ENCODE peak calls at places on chromosomes 12 and 14, in five cellular contexts. U is astrocyte of the spinal cord; Y is fibroblast of lung; G is cardiac muscle cell; T is CD8-positive, alpha-beta memory T cell. C is an unnamed sample.

GRCh38 chr12:16171348-16171747 is 106.1 kb downstream of the SLC15A5 start:
- DNase-seq in G (no peak), Y (no peak), T (no peak), U (no peak), C (no peak)

GRCh38 chr14:104036250-104036649 is 49.2 kb upstream of the ASPG start:
- DNase-seq in G (no peak), Y (no peak), U (no peak), T (no peak), C (no peak)

GRCh38 chr12:73726881-73727280 is 810.8 kb upstream of the ATXN7L3B start:
- DNase-seq in G (no peak), Y (no peak), U (no peak), T (no peak), C (no peak)

GRCh38 chr14:96792581-96792980 is 4.6 kb upstream of the VRK1 start:
- DNase-seq in Y (peak; percentile 65), U (no peak), G (no peak), T (no peak), C (no peak)

GRCh38 chr14:21039059-21039422 is 3.1 kb upstream of the RNASE7 start:
- DNase-seq in G (peak; percentile 94), U (peak; percentile 35), T (no peak), Y (peak; percentile 61), C (peak; percentile 74)

GRCh38 chr12:122981036-122981471 is 573 bp downstream of the ARL6IP4 start:
- DNase-seq in Y (peak; percentile 27), G (peak; percentile 23), U (no peak), T (no peak), C (peak; percentile 81)

GRCh38 chr12:62584619-62585018 is 118.0 kb downstream of the MON2 start:
- DNase-seq in T (no peak), G (no peak), Y (no peak), U (no peak), C (no peak)

GRCh38 chr12:122729583-122730214 is 945 bp downstream of the HCAR1 start:
- DNase-seq in U (no peak), Y (no peak), T (no peak), G (no peak), C (no peak)

GRCh38 chr12:51947597-51947996 is 3.9 kb upstream of the ACVR1B start:
- DNase-seq in T (no peak), U (no peak), G (no peak), Y (no peak), C (no peak)

GRCh38 chr14:95858893-95859292 is 17.7 kb upstream of the TUNAR start:
- DNase-seq in Y (no peak), G (no peak), U (no peak), T (no peak), C (no peak)

GRCh38 chr12:112198120-112198733 is 72.9 kb downstream of the TRAFD1 start:
- DNase-seq in T (no peak), Y (peak; percentile 42), U (peak; percentile 62), G (peak; percentile 73), C (peak; percentile 89)

GRCh38 chr14:87483651-87484260 is 509.2 kb downstream of the GALC start:
- DNase-seq in U (peak; percentile 28), G (no peak), Y (peak; percentile 71), T (no peak), C (no peak)

GRCh38 chr14:105847400-105847799 is 321.0 kb downstream of the TMEM121 start:
- DNase-seq in G (no peak), Y (no peak), T (no peak), U (no peak), C (peak; percentile 5)

GRCh38 chr14:72888202-72888601 is 5.7 kb downstream of the DPF3 start:
- DNase-seq in U (no peak), T (no peak), Y (no peak), G (no peak), C (no peak)

GRCh38 chr14:54669759-54670630 is 103.1 kb downstream of the SAMD4A start:
- DNase-seq in U (peak; percentile 97), G (peak; percentile 66), Y (peak; percentile 87), T (peak; percentile 16), C (no peak)

GRCh38 chr12:118436002-118436724 is 59.8 kb downstream of the SUDS3 start:
- DNase-seq in G (no peak), U (no peak), T (no peak), Y (no peak), C (peak; percentile 52)

GRCh38 chr14:53842938-53843337 is 113.7 kb downstream of the BMP4 start:
- DNase-seq in G (peak; percentile 96), Y (peak; percentile 89), T (no peak), U (peak; percentile 47), C (no peak)

GRCh38 chr14:102772781-102773570 is 4.3 kb upstream of the TRAF3 start:
- DNase-seq in T (no peak), G (no peak), Y (no peak), U (no peak), C (peak; percentile 90)

GRCh38 chr14:30960216-30960615 is 65.2 kb upstream of the AP4S1 start:
- DNase-seq in Y (no peak), T (no peak), U (no peak), G (no peak), C (no peak)

GRCh38 chr14:96170961-96171592 is 33.6 kb upstream of the BDKRB2 start:
- DNase-seq in G (no peak), T (no peak), Y (no peak), U (no peak), C (peak; percentile 10)

GRCh38 chr12:98601924-98602323 is 8.4 kb downstream of the SLC25A3 start:
- DNase-seq in T (no peak), G (no peak), U (no peak), Y (no peak), C (no peak)

GRCh38 chr12:110704750-110705149 is 15.8 kb upstream of the HVCN1 start:
- DNase-seq in U (no peak), T (no peak), Y (no peak), G (no peak), C (peak; percentile 60)

GRCh38 chr14:56293506-56293905 is 175.3 kb downstream of the PELI2 start:
- DNase-seq in T (no peak), U (no peak), Y (no peak), G (no peak), C (no peak)

GRCh38 chr14:78530078-78530477 is 359.9 kb downstream of the NRXN3 start:
- DNase-seq in Y (peak; percentile 10), T (no peak), U (peak; percentile 3), G (peak; percentile 2), C (peak; percentile 33)

GRCh38 chr12:8817856-8818255 is 4.6 kb upstream of the A2ML1 start:
- DNase-seq in G (no peak), T (no peak), U (no peak), Y (peak; percentile 22), C (no peak)

GRCh38 chr12:28698541-28698940 is 450.5 kb upstream of the FAR2 start:
- DNase-seq in U (no peak), Y (no peak), T (no peak), G (no peak), C (no peak)

GRCh38 chr14:59140441-59140840 is 48.0 kb upstream of the DAAM1 start:
- DNase-seq in U (no peak), G (no peak), Y (no peak), T (no peak), C (no peak)

GRCh38 chr12:116248433-116248832 is 29.1 kb downstream of the MED13L start:
- DNase-seq in Y (no peak), T (no peak), U (no peak), G (no peak), C (no peak)

GRCh38 chr12:116630762-116631161 is 71.6 kb downstream of the MAP1LC3B2 start:
- DNase-seq in U (no peak), T (no peak), Y (no peak), G (no peak), C (no peak)

GRCh38 chr12:124667671-124668337 is 100.4 kb upstream of the NCOR2 start:
- DNase-seq in T (no peak), G (peak; percentile 50), Y (no peak), U (no peak), C (no peak)

GRCh38 chr12:102735104-102735503 is 181.9 kb downstream of the PAH start:
- DNase-seq in G (no peak), T (no peak), Y (no peak), U (no peak), C (no peak)

GRCh38 chr12:52899338-52900035 is 5.4 kb downstream of the KRT8 start:
- DNase-seq in G (no peak), U (no peak), Y (no peak), T (no peak), C (no peak)

GRCh38 chr12:3341594-3341993 is 149.4 kb upstream of the PRMT8 start:
- DNase-seq in T (no peak), U (no peak), G (no peak), Y (no peak), C (no peak)

GRCh38 chr12:105235747-105236476 is at the start of gene APPL2:
- DNase-seq in G (peak; percentile 94), U (peak; percentile 89), T (peak; percentile 77), Y (peak; percentile 87), C (peak; percentile 95)

GRCh38 chr12:93266-94005 is 26.9 kb downstream of the IQSEC3 start:
- DNase-seq in Y (no peak), G (no peak), U (no peak), T (no peak), C (no peak)

GRCh38 chr14:39946796-39947195 is 514.6 kb upstream of the FBXO33 start:
- DNase-seq in Y (peak; percentile 48), T (no peak), G (no peak), U (peak; percentile 64), C (no peak)

GRCh38 chr12:65882504-65882903 is 58.2 kb downstream of the HMGA2 start:
- DNase-seq in Y (no peak), U (no peak), G (no peak), T (no peak), C (no peak)
- H3K4me3 ChIP-seq in Y (no peak overlapping the region), U (no peak overlapping the region), G (no peak overlapping the region), T (no peak overlapping the region), C (no peak overlapping the region)

DNA sequence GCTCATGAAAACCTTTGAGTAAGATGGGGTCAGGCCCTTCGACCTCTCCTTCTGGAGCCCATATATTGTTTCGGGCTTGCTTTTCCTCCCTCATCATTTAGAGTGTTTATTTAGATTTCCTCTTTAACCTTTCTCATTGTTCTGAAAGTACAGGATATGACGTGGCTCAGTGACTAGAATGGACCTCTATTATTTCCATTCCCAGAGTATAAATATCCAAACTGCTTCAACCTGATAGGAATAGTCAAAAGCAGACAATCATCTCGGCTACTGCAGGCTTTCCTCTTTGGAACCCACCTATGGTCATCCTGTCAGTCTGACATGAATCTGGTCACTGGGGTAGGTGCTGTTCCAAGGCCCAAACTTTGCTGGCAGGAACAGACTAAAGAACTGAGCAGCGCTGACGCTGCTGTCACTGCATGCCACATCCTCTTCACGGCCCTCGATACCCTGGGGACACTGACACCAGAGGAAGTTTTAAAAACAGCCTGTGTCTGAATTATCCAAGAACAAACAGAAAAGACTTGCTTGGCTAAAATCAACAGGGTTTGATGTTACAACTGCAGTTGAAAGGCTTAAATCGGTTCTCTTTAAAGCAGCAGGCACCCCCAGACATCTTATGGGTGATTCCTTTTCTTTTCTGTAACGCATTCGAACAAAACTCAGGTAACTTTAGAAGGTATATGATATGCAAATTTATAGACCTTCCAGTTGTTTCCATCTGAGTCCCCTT is 5.0 kb upstream of the DDX47 start:
- DNase-seq in T (peak; percentile 27), G (no peak), Y (peak; percentile 56), U (peak; percentile 62), C (no peak)
- H3K4me3 ChIP-seq in T (peak overlapping the region; percentile 35), G (no peak overlapping the region), Y (no peak overlapping the region), U (no peak overlapping the region), C (no peak overlapping the region)

GRCh38 chr12:108302471-108303311 is 36.4 kb downstream of the CMKLR1 start:
- DNase-seq in U (peak; percentile 80), Y (peak; percentile 34), G (peak; percentile 54), T (no peak), C (peak; percentile 70)
- H3K4me3 ChIP-seq in U (no peak overlapping the region), Y (no peak overlapping the region), G (no peak overlapping the region), T (no peak overlapping the region), C (no peak overlapping the region)

GRCh38 chr12:109310247-109311125 is 1.4 kb upstream of the FOXN4 start:
- DNase-seq in U (no peak), G (no peak), Y (no peak), T (no peak), C (peak; percentile 69)
- H3K4me3 ChIP-seq in U (no peak overlapping the region), G (peak overlapping the region; percentile 26), Y (no peak overlapping the region), T (no peak overlapping the region), C (peak overlapping the region; percentile 41)